ENCODE peak calls at places on chromosomes 7 and 10, in four cellular contexts. N is GM23338; H is CD8-positive, alpha-beta memory T cell; U is left ventricle myocardium inferior. D is an unnamed sample.

GRCh38 chr10:69392481-69393000 is 24.2 kb downstream of the TACR2 start:
- DNase-seq in U (peak; percentile 86), H (peak; percentile 86), N (peak; percentile 97), D (peak; percentile 72)

GRCh38 chr7:93620057-93620456 is 45.5 kb upstream of the CALCR start:
- DNase-seq in U (no peak), N (no peak), H (no peak), D (no peak)

GRCh38 chr7:93156884-93157283 is 8.7 kb upstream of the SAMD9L start:
- DNase-seq in N (no peak), H (no peak), U (no peak), D (no peak)

GRCh38 chr7:30172451-30172850 is 37.7 kb downstream of the MTURN start:
- DNase-seq in H (no peak), N (no peak), U (no peak), D (no peak)

GRCh38 chr10:18060217-18060616 is 80.0 kb upstream of the CACNB2 start:
- DNase-seq in U (peak; percentile 44), H (no peak), N (no peak), D (no peak)

GRCh38 chr7:134502463-134502862 is 24.9 kb upstream of the AKR1B10 start:
- DNase-seq in N (no peak), H (no peak), U (no peak), D (no peak)

GRCh38 chr7:52257890-52258289 is 777.5 kb upstream of the POM121L12 start:
- DNase-seq in H (no peak), U (no peak), N (no peak), D (no peak)

GRCh38 chr7:70578131-70578530 is 553.8 kb upstream of the GALNT17 start:
- DNase-seq in U (no peak), N (no peak), H (no peak), D (no peak)

GRCh38 chr10:119217937-119218579 is 10.7 kb downstream of the GRK5 start:
- DNase-seq in U (no peak), H (no peak), N (no peak), D (no peak)

GRCh38 chr7:28591725-28592331 is 179.5 kb downstream of the CREB5 start:
- DNase-seq in H (no peak), N (no peak), U (no peak), D (no peak)

GRCh38 chr10:103793920-103794883 is 61.2 kb downstream of the SH3PXD2A start:
- DNase-seq in N (no peak), H (no peak), U (peak; percentile 16), D (peak; percentile 70)

DNA sequence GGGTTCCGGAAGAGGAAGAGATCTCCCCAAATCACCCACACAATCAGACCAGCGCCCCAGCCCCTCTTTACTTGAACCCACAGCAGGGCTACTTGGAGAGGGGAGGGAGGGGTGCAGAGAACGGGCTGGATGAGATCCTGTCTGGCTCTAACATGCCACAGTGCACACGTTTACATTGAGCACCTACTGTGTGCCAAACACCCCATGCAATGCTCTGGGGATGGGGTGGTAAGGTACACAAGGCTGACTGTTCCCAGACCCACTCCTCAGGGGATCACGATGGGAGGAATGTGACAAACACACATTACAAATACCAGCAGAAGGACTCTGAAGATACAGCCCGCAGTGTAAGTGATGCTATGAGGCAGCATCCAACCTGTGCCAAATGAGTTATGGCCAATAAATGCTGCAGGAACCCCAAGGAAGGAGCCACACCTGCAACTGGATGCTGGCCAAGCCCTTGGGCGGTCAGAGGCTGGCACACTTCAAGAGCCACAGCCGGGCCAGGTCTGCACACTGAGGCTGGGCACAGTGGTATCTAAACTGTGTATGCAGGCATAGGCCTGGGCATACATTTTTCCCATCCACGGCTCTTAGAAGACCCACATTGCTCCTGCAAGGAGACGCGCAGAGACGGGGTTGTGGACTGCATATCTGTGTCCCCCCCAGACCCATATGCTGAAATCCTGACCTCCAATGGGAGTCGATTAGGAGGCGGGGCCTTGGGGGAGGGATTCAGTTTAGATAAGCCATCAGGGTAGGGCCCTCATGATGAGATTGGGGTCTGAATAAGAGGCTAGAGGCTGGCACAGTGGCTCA is 6.4 kb downstream of the SPOCK2 start:
- DNase-seq in H (no peak), U (no peak), N (no peak), D (no peak)
- H3K4me3 ChIP-seq in H (no peak overlapping the region), U (no peak overlapping the region), N (no peak overlapping the region), D (no peak overlapping the region)

DNA sequence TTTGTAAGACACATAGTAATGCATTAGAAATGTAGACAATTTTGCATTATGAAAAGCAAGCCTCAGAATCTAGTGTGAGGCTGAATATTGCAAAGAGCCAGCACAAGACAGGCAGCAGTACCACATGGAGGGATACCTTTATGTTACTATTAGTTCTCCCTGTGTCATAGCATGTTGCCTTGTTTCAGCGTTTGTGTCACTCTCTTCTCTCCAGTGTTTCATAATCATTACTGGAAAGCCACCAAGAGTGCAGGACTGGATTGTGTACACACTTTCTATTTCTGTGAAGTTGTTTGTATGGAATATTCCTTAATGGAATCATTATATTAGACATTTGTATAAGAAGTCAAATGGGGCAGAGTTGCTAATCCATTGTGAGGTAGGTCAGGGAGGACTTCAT is 8.6 kb downstream of the AHR start:
- DNase-seq in U (no peak), N (no peak), H (no peak), D (no peak)
- H3K4me1 ChIP-seq in U (peaks cover 86% of the 10 kb centered on the region), N (peaks cover 41% of the 10 kb centered on the region), H (peaks cover 30% of the 10 kb centered on the region), D (peaks cover 56% of the 10 kb centered on the region)

DNA sequence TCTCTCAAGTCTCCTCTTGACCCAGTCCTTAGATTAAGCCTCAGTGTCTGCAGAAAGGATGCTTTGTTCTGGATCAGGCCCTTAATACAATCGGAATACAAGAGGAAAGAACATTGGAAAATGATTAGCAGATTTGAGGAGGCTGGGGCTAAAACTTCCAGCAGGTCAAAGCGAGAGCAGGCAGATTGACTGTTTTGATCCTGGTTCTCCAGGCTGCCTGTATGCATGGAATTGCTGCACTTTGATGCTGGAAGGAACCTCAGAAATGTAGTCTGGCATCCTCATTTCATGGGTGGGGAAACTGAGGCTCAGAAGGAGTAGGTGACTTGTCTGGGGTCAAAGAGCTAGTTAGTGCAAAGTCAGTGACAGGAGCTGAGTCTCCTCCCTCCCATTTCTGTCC is 202.8 kb downstream of the EMX2 start:
- DNase-seq in H (no peak), U (no peak), N (no peak), D (no peak)
- H3K27ac ChIP-seq in H (no peak overlapping the region), U (no peak overlapping the region), N (no peak overlapping the region), D (no peak overlapping the region)

GRCh38 chr10:79431422-79431821 is 14.0 kb downstream of the ZCCHC24 start:
- DNase-seq in U (no peak), N (no peak), H (peak; percentile 21), D (no peak)
- H3K4me3 ChIP-seq in U (no peak overlapping the region), N (no peak overlapping the region), H (no peak overlapping the region), D (no peak overlapping the region)

GRCh38 chr7:150719960-150720891 is 3.8 kb downstream of the GIMAP1 start:
- DNase-seq in N (no peak), U (no peak), H (peak; percentile 51), D (no peak)
- H3K4me1 ChIP-seq in N (no peaks in the 10 kb centered on the region), U (peaks cover 40% of the 10 kb centered on the region), H (peaks cover 69% of the 10 kb centered on the region), D (no peaks in the 10 kb centered on the region)

DNA sequence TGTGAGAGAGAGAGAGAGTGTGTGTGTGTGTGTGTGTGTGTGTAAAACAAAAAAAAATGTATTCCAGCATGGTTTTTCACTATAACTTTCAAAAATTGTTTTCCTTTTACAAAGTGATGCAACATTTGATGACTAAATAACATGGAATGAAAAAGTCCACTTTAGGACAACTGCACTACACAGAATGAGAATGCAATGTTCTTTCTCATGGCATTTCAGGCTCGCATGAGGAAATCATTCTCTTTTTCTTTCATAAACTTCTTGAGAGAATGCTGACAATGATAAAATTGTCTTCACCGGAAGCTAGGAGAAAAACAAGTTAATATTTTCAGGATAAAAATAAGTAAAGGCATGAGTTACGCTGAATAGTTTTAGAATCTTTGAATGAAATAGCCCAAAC is 53.7 kb downstream of the SLC16A12 start:
- DNase-seq in H (no peak), U (no peak), N (no peak), D (no peak)
- H3K27ac ChIP-seq in H (no peak overlapping the region), U (peak overlapping the region; percentile 83), N (no peak overlapping the region), D (peak overlapping the region; percentile 3)

DNA sequence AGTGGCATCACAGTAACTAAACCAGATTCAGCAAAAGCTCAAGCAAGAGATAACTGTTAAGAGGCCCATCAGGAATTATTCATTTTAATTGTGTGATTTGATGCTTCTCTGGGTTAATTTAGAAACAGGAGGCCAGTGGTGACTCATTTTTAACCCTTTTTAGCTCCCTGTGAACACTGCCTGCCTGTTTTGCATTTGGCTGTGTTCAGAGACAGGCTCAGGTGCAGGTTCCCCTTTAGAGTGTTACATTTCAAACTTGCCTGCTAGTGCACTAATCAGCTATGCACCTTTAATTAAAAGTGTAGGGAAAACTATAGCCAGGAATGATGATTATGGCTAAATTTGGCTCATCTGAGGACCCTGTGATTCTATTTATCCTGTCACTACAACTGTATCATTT is 6.5 kb downstream of the STAMBPL1 start:
- DNase-seq in H (no peak), N (no peak), U (no peak), D (no peak)
- H3K4me3 ChIP-seq in H (no peak overlapping the region), N (no peak overlapping the region), U (no peak overlapping the region), D (no peak overlapping the region)

DNA sequence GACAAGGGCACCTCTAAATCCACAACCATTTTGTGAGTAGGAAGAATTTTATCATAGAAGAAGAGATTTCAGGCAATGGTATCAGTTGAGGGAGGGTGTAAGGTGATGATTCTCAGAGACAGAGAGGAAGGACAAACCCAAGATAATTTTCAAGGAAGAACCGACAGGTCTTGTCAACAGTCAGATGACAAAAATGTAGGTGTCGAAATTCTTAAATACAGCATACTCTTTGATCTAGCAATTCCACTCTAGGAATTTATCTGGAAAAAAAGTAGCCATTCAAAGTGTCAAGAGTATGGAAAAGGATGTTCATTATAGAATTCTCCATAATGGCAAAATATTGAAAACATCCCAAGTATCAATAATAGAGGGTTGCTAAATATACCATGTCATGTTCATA is 14.2 kb upstream of the PDLIM1 start:
- DNase-seq in N (no peak), H (no peak), U (no peak), D (no peak)
- H3K4me1 ChIP-seq in N (peaks cover 3% of the 10 kb centered on the region), H (no peaks in the 10 kb centered on the region), U (peaks cover 33% of the 10 kb centered on the region), D (no peaks in the 10 kb centered on the region)

DNA sequence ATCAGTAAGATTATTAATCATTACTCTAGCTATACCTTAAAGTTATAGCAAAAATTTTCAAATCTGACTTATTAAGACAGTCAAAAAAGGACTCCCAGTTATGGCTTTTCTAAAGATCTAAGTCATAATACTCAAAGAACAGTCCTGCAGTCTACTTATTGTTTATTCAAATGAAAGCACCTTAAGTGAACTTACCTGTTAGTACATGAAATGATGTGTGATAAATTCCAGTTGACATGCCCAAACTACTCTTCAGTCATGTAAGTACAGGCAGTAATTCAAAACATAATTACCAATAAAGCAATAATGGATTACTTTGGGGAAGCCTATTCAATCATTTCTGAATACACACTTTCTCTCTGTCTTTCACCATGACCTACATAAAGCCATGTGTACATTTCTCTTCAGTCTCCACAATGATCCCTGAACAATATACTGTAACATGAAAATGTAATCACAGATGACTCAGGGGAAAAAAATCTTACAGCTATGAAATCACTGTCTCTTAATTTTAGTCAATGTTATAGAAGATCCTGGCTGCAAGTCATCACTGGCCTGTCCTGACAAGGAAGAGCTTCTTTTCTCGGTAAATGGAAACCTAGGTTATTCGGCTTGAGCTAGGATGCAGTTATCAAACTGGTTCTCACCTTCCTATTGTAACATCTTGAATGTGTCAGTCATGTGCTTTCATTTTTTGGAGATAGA is 420.7 kb upstream of the LRRTM3 start:
- DNase-seq in H (no peak), N (no peak), U (no peak), D (no peak)
- H3K27ac ChIP-seq in H (no peak overlapping the region), N (no peak overlapping the region), U (no peak overlapping the region), D (no peak overlapping the region)

D was measured in pancreas.